ENCODE peak calls at places on chromosomes 1 and 21, in eight cellular contexts. One of them, this sample, is unnamed.

GRCh38 chr1:24898152-24898908 is 31.7 kb downstream of the RUNX3 start:
- DNase-seq in IMR-90: peak
- DNase-seq in nucleus accumbens: no peak
- DNase-seq in stimulated activated naive B cell treated with anti-CD40 and anti-IgM and Interleukin-4, amounts not matched to agents 10 μg/mL and 1 μg/mL and 100 μg/mL, for 72 hours: no peak
- DNase-seq in right atrium auricular region: no peak
- DNase-seq in Panc1: peak
- DNase-seq in stimulated activated CD8-positive, alpha-beta memory T cell treated with anti-CD3 and anti-CD28 coated beads, Interleukin-7, amount 100 ng/mL, for 1 hour: no peak
- DNase-seq in GM23338: peak
- DNase-seq in this sample: no peak

GRCh38 chr1:13593511-13594131 is 10.0 kb downstream of the PDPN start:
- DNase-seq in stimulated activated CD8-positive, alpha-beta memory T cell treated with anti-CD3 and anti-CD28 coated beads, Interleukin-7, amount 100 ng/mL, for 1 hour: no peak
- DNase-seq in Panc1: no peak
- DNase-seq in IMR-90: peak
- DNase-seq in right atrium auricular region: peak
- DNase-seq in GM23338: peak
- DNase-seq in nucleus accumbens: no peak
- DNase-seq in stimulated activated naive B cell treated with anti-CD40 and anti-IgM and Interleukin-4, amounts not matched to agents 10 μg/mL and 1 μg/mL and 100 μg/mL, for 72 hours: no peak
- DNase-seq in this sample: no peak

GRCh38 chr21:27371688-27372331 is 404.9 kb upstream of the ADAMTS5 start:
- DNase-seq in nucleus accumbens: no peak
- DNase-seq in Panc1: no peak
- DNase-seq in stimulated activated CD8-positive, alpha-beta memory T cell treated with anti-CD3 and anti-CD28 coated beads, Interleukin-7, amount 100 ng/mL, for 1 hour: no peak
- DNase-seq in GM23338: no peak
- DNase-seq in IMR-90: peak
- DNase-seq in stimulated activated naive B cell treated with anti-CD40 and anti-IgM and Interleukin-4, amounts not matched to agents 10 μg/mL and 1 μg/mL and 100 μg/mL, for 72 hours: no peak
- DNase-seq in right atrium auricular region: no peak
- DNase-seq in this sample: no peak

GRCh38 chr1:54989473-54989872 is 9.0 kb downstream of the TMEM61 start:
- DNase-seq in stimulated activated naive B cell treated with anti-CD40 and anti-IgM and Interleukin-4, amounts not matched to agents 10 μg/mL and 1 μg/mL and 100 μg/mL, for 72 hours: no peak
- DNase-seq in GM23338: no peak
- DNase-seq in stimulated activated CD8-positive, alpha-beta memory T cell treated with anti-CD3 and anti-CD28 coated beads, Interleukin-7, amount 100 ng/mL, for 1 hour: no peak
- DNase-seq in Panc1: no peak
- DNase-seq in IMR-90: no peak
- DNase-seq in right atrium auricular region: no peak
- DNase-seq in nucleus accumbens: no peak
- DNase-seq in this sample: peak

GRCh38 chr1:21647431-21648373 is 21.5 kb downstream of the RAP1GAP start:
- DNase-seq in stimulated activated naive B cell treated with anti-CD40 and anti-IgM and Interleukin-4, amounts not matched to agents 10 μg/mL and 1 μg/mL and 100 μg/mL, for 72 hours: no peak
- DNase-seq in nucleus accumbens: no peak
- DNase-seq in GM23338: peak
- DNase-seq in stimulated activated CD8-positive, alpha-beta memory T cell treated with anti-CD3 and anti-CD28 coated beads, Interleukin-7, amount 100 ng/mL, for 1 hour: no peak
- DNase-seq in IMR-90: peak
- DNase-seq in right atrium auricular region: no peak
- DNase-seq in Panc1: no peak
- DNase-seq in this sample: no peak

GRCh38 chr1:30783244-30783915 is 25.8 kb upstream of the LAPTM5 start:
- DNase-seq in GM23338: no peak
- DNase-seq in IMR-90: no peak
- DNase-seq in stimulated activated naive B cell treated with anti-CD40 and anti-IgM and Interleukin-4, amounts not matched to agents 10 μg/mL and 1 μg/mL and 100 μg/mL, for 72 hours: no peak
- DNase-seq in stimulated activated CD8-positive, alpha-beta memory T cell treated with anti-CD3 and anti-CD28 coated beads, Interleukin-7, amount 100 ng/mL, for 1 hour: no peak
- DNase-seq in Panc1: no peak
- DNase-seq in right atrium auricular region: no peak
- DNase-seq in nucleus accumbens: no peak
- DNase-seq in this sample: no peak

GRCh38 chr1:227429447-227430359 is 111.4 kb upstream of the CDC42BPA start:
- DNase-seq in Panc1: no peak
- DNase-seq in right atrium auricular region: no peak
- DNase-seq in nucleus accumbens: no peak
- DNase-seq in GM23338: no peak
- DNase-seq in stimulated activated CD8-positive, alpha-beta memory T cell treated with anti-CD3 and anti-CD28 coated beads, Interleukin-7, amount 100 ng/mL, for 1 hour: no peak
- DNase-seq in stimulated activated naive B cell treated with anti-CD40 and anti-IgM and Interleukin-4, amounts not matched to agents 10 μg/mL and 1 μg/mL and 100 μg/mL, for 72 hours: no peak
- DNase-seq in IMR-90: peak
- DNase-seq in this sample: peak

GRCh38 chr1:205568135-205568468 is 63.6 kb downstream of the CDK18 start:
- DNase-seq in Panc1: no peak
- DNase-seq in IMR-90: no peak
- DNase-seq in stimulated activated CD8-positive, alpha-beta memory T cell treated with anti-CD3 and anti-CD28 coated beads, Interleukin-7, amount 100 ng/mL, for 1 hour: no peak
- DNase-seq in nucleus accumbens: no peak
- DNase-seq in GM23338: peak
- DNase-seq in right atrium auricular region: no peak
- DNase-seq in stimulated activated naive B cell treated with anti-CD40 and anti-IgM and Interleukin-4, amounts not matched to agents 10 μg/mL and 1 μg/mL and 100 μg/mL, for 72 hours: no peak
- DNase-seq in this sample: no peak

GRCh38 chr1:13583964-13584791 is 546 bp downstream of the PDPN start:
- DNase-seq in GM23338: peak
- DNase-seq in stimulated activated CD8-positive, alpha-beta memory T cell treated with anti-CD3 and anti-CD28 coated beads, Interleukin-7, amount 100 ng/mL, for 1 hour: no peak
- DNase-seq in stimulated activated naive B cell treated with anti-CD40 and anti-IgM and Interleukin-4, amounts not matched to agents 10 μg/mL and 1 μg/mL and 100 μg/mL, for 72 hours: no peak
- DNase-seq in nucleus accumbens: peak
- DNase-seq in right atrium auricular region: no peak
- DNase-seq in IMR-90: no peak
- DNase-seq in Panc1: no peak
- DNase-seq in this sample: no peak

GRCh38 chr1:11316701-11317100 is 43.7 kb downstream of the UBIAD1 start:
- DNase-seq in IMR-90: no peak
- DNase-seq in stimulated activated naive B cell treated with anti-CD40 and anti-IgM and Interleukin-4, amounts not matched to agents 10 μg/mL and 1 μg/mL and 100 μg/mL, for 72 hours: no peak
- DNase-seq in stimulated activated CD8-positive, alpha-beta memory T cell treated with anti-CD3 and anti-CD28 coated beads, Interleukin-7, amount 100 ng/mL, for 1 hour: no peak
- DNase-seq in Panc1: no peak
- DNase-seq in nucleus accumbens: no peak
- DNase-seq in GM23338: no peak
- DNase-seq in right atrium auricular region: no peak
- DNase-seq in this sample: no peak

GRCh38 chr1:221039616-221040015 is 160.4 kb downstream of the HLX start:
- DNase-seq in stimulated activated naive B cell treated with anti-CD40 and anti-IgM and Interleukin-4, amounts not matched to agents 10 μg/mL and 1 μg/mL and 100 μg/mL, for 72 hours: no peak
- DNase-seq in right atrium auricular region: no peak
- DNase-seq in stimulated activated CD8-positive, alpha-beta memory T cell treated with anti-CD3 and anti-CD28 coated beads, Interleukin-7, amount 100 ng/mL, for 1 hour: no peak
- DNase-seq in GM23338: peak
- DNase-seq in IMR-90: peak
- DNase-seq in Panc1: no peak
- DNase-seq in nucleus accumbens: no peak
- DNase-seq in this sample: no peak

GRCh38 chr21:45341779-45342178 is 54.1 kb upstream of the POFUT2 start:
- DNase-seq in right atrium auricular region: no peak
- DNase-seq in stimulated activated CD8-positive, alpha-beta memory T cell treated with anti-CD3 and anti-CD28 coated beads, Interleukin-7, amount 100 ng/mL, for 1 hour: no peak
- DNase-seq in Panc1: no peak
- DNase-seq in nucleus accumbens: no peak
- DNase-seq in GM23338: no peak
- DNase-seq in stimulated activated naive B cell treated with anti-CD40 and anti-IgM and Interleukin-4, amounts not matched to agents 10 μg/mL and 1 μg/mL and 100 μg/mL, for 72 hours: no peak
- DNase-seq in IMR-90: no peak
- DNase-seq in this sample: peak